ENCODE peak calls at places on chromosomes 12 and 14, in seven cellular contexts. One of them, this sample, is unnamed.
A peak's percentile ranks its signal among the peaks of the same experiment; 100 is the strongest.

GRCh38 chr12:122187466-122187865 is 4.5 kb downstream of the LRRC43 start:
- DNase-seq in Karpas-422: no peak
- DNase-seq in neural progenitor cell: no peak
- DNase-seq in neuronal stem cell: no peak
- DNase-seq in GM23248: no peak
- DNase-seq in IMR-90: no peak
- DNase-seq in DND-41: no peak
- DNase-seq in this sample: no peak

GRCh38 chr12:107992870-107993451 is 136.1 kb upstream of the WSCD2 start:
- DNase-seq in Karpas-422: peak; percentile 67
- DNase-seq in neural progenitor cell: peak; percentile 83
- DNase-seq in neuronal stem cell: peak; percentile 35
- DNase-seq in GM23248: peak; percentile 58
- DNase-seq in IMR-90: peak; percentile 18
- DNase-seq in DND-41: peak; percentile 20
- DNase-seq in this sample: peak; percentile 51

GRCh38 chr12:114750905-114751304 is 66.9 kb upstream of the TBX3 start:
- DNase-seq in Karpas-422: no peak
- DNase-seq in neural progenitor cell: no peak
- DNase-seq in neuronal stem cell: no peak
- DNase-seq in GM23248: no peak
- DNase-seq in IMR-90: no peak
- DNase-seq in DND-41: no peak
- DNase-seq in this sample: no peak

GRCh38 chr12:6819069-6820030 is 2.3 kb upstream of the GPR162 start:
- DNase-seq in Karpas-422: no peak
- DNase-seq in neural progenitor cell: no peak
- DNase-seq in neuronal stem cell: no peak
- DNase-seq in GM23248: no peak
- DNase-seq in IMR-90: no peak
- DNase-seq in DND-41: no peak
- DNase-seq in this sample: no peak

GRCh38 chr14:104604461-104605449 is at the start of gene TMEM179:
- DNase-seq in Karpas-422: no peak
- DNase-seq in neural progenitor cell: peak; percentile 93
- DNase-seq in neuronal stem cell: peak; percentile 80
- DNase-seq in GM23248: peak; percentile 35
- DNase-seq in IMR-90: peak; percentile 4
- DNase-seq in DND-41: no peak
- DNase-seq in this sample: peak; percentile 81

GRCh38 chr14:93108105-93108504 is 7.6 kb downstream of the ITPK1 start:
- DNase-seq in Karpas-422: no peak
- DNase-seq in neural progenitor cell: no peak
- DNase-seq in neuronal stem cell: no peak
- DNase-seq in GM23248: no peak
- DNase-seq in IMR-90: no peak
- DNase-seq in DND-41: no peak
- DNase-seq in this sample: no peak

GRCh38 chr12:111467092-111467861 is 61.6 kb downstream of the SH2B3 start:
- DNase-seq in Karpas-422: no peak
- DNase-seq in neural progenitor cell: no peak
- DNase-seq in neuronal stem cell: no peak
- DNase-seq in GM23248: peak; percentile 67
- DNase-seq in IMR-90: peak; percentile 65
- DNase-seq in DND-41: no peak
- DNase-seq in this sample: no peak

GRCh38 chr12:68189766-68190700 is 30.5 kb upstream of the IFNG start:
- DNase-seq in Karpas-422: no peak
- DNase-seq in neural progenitor cell: no peak
- DNase-seq in neuronal stem cell: no peak
- DNase-seq in GM23248: peak; percentile 70
- DNase-seq in IMR-90: peak; percentile 8
- DNase-seq in DND-41: peak; percentile 43
- DNase-seq in this sample: no peak

GRCh38 chr14:41385787-41386186 is 220.9 kb upstream of the LRFN5 start:
- DNase-seq in Karpas-422: no peak
- DNase-seq in neural progenitor cell: no peak
- DNase-seq in neuronal stem cell: no peak
- DNase-seq in GM23248: no peak
- DNase-seq in IMR-90: no peak
- DNase-seq in DND-41: no peak
- DNase-seq in this sample: no peak

GRCh38 chr14:24103451-24103850 is 9.3 kb downstream of the PCK2 start:
- DNase-seq in Karpas-422: no peak
- DNase-seq in neural progenitor cell: no peak
- DNase-seq in neuronal stem cell: no peak
- DNase-seq in GM23248: no peak
- DNase-seq in IMR-90: no peak
- DNase-seq in DND-41: no peak
- DNase-seq in this sample: no peak

GRCh38 chr12:24380122-24380521 is 430.7 kb upstream of the SOX5 start:
- DNase-seq in Karpas-422: no peak
- DNase-seq in neural progenitor cell: peak; percentile 81
- DNase-seq in neuronal stem cell: peak; percentile 58
- DNase-seq in GM23248: no peak
- DNase-seq in IMR-90: peak; percentile 27
- DNase-seq in DND-41: no peak
- DNase-seq in this sample: no peak

GRCh38 chr14:20667957-20668356 is 16.4 kb upstream of the RNASE4 start:
- DNase-seq in Karpas-422: no peak
- DNase-seq in neural progenitor cell: no peak
- DNase-seq in neuronal stem cell: no peak
- DNase-seq in GM23248: no peak
- DNase-seq in IMR-90: no peak
- DNase-seq in DND-41: no peak
- DNase-seq in this sample: no peak

GRCh38 chr12:89439946-89440345 is 84.7 kb downstream of the GALNT4 start:
- DNase-seq in Karpas-422: no peak
- DNase-seq in neural progenitor cell: no peak
- DNase-seq in neuronal stem cell: no peak
- DNase-seq in GM23248: peak; percentile 79
- DNase-seq in IMR-90: peak; percentile 86
- DNase-seq in DND-41: no peak
- DNase-seq in this sample: no peak

GRCh38 chr12:46547421-46548340 is 175.1 kb upstream of the SLC38A2 start:
- DNase-seq in Karpas-422: no peak
- DNase-seq in neural progenitor cell: no peak
- DNase-seq in neuronal stem cell: no peak
- DNase-seq in GM23248: peak; percentile 29
- DNase-seq in IMR-90: no peak
- DNase-seq in DND-41: no peak
- DNase-seq in this sample: no peak

GRCh38 chr12:131834798-131835615 is 6.8 kb downstream of the MMP17 start:
- DNase-seq in Karpas-422: no peak
- DNase-seq in neural progenitor cell: no peak
- DNase-seq in neuronal stem cell: no peak
- DNase-seq in GM23248: no peak
- DNase-seq in IMR-90: no peak
- DNase-seq in DND-41: no peak
- DNase-seq in this sample: no peak

GRCh38 chr14:30527196-30527595 is 31.8 kb upstream of the G2E3 start:
- DNase-seq in Karpas-422: no peak
- DNase-seq in neural progenitor cell: no peak
- DNase-seq in neuronal stem cell: no peak
- DNase-seq in GM23248: no peak
- DNase-seq in IMR-90: no peak
- DNase-seq in DND-41: peak; percentile 7
- DNase-seq in this sample: no peak

GRCh38 chr14:30519961-30520360 is 39.0 kb upstream of the G2E3 start:
- DNase-seq in Karpas-422: no peak
- DNase-seq in neural progenitor cell: no peak
- DNase-seq in neuronal stem cell: no peak
- DNase-seq in GM23248: no peak
- DNase-seq in IMR-90: no peak
- DNase-seq in DND-41: no peak
- DNase-seq in this sample: no peak

GRCh38 chr14:30518867-30519266 is 40.1 kb upstream of the G2E3 start:
- DNase-seq in Karpas-422: no peak
- DNase-seq in neural progenitor cell: no peak
- DNase-seq in neuronal stem cell: no peak
- DNase-seq in GM23248: no peak
- DNase-seq in IMR-90: no peak
- DNase-seq in DND-41: no peak
- DNase-seq in this sample: no peak

GRCh38 chr14:30525833-30526232 is 33.1 kb upstream of the G2E3 start:
- DNase-seq in Karpas-422: no peak
- DNase-seq in neural progenitor cell: no peak
- DNase-seq in neuronal stem cell: no peak
- DNase-seq in GM23248: peak; percentile 40
- DNase-seq in IMR-90: peak; percentile 14
- DNase-seq in DND-41: no peak
- DNase-seq in this sample: no peak

DNA sequence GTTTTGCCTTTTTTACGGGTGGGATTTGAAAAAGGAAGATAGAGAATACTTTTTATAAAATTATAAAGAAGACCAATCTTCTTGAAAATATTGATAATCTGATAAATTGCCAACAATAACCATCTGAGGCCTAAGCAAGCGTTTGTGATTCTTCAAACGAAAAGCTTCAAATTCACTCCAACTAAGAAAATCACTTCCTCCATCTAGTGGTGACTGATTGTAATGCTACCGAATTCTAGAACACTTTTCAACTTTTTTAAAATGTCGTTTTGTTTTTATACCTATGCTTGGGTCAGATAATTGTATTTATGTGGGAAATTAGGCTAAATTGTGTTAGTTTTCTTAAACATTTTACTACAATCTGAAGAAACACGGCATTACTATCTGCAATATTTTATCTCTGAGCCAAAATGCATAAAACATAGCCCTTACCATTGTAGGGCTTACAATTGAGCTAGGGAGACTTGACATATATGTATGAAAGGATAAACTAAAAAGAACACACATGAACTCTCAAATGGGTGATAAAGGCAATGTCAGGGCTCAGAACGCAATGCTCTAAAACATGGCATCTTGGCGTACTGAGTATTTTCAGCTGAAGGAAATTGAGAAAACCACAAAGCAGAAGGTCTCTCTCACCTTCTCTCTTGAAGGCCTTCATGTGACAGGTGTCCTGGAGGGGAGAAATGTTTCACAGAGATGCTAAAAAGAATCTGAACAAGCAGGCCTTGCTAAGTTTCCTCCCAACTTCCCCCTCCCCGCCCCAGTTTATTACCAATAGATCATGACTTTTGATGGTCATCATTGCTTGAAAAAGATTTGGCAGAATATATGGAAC is 36.8 kb upstream of the G2E3 start:
- DNase-seq in Karpas-422: peak; percentile 88
- DNase-seq in neural progenitor cell: peak; percentile 37
- DNase-seq in neuronal stem cell: peak; percentile 20
- DNase-seq in GM23248: peak; percentile 58
- DNase-seq in IMR-90: peak; percentile 51
- DNase-seq in DND-41: no peak
- DNase-seq in this sample: peak; percentile 49
- H2AFZ ChIP-seq in Karpas-422: no peak overlapping the region
- H2AFZ ChIP-seq in neural progenitor cell: no peak overlapping the region
- H2AFZ ChIP-seq in neuronal stem cell: no peak overlapping the region
- H2AFZ ChIP-seq in GM23248: peak overlapping the region; percentile 52
- H2AFZ ChIP-seq in IMR-90: no peak overlapping the region
- H2AFZ ChIP-seq in DND-41: no peak overlapping the region
- H2AFZ ChIP-seq in this sample: no peak overlapping the region

DNA sequence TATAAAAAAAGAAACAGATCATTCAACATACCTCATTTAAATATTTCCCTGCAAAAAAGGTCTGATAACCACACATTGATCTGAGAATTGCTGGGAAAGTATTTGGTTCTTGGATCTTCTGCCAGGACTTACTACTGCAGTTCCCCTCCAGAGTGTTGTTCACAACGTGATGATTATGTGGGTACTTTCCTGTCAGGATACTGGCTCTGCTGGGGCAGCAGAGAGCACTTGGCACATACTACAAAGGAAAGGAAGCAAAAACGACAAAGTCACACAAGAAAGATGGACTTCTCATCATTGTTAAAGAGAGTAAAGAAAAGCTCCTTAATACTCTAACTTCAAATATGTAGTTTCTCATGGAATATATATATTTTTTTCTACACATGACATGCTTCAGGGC is 11.5 kb downstream of the GNS start:
- DNase-seq in Karpas-422: no peak
- DNase-seq in neural progenitor cell: no peak
- DNase-seq in neuronal stem cell: no peak
- DNase-seq in GM23248: peak; percentile 6
- DNase-seq in IMR-90: no peak
- DNase-seq in DND-41: no peak
- DNase-seq in this sample: no peak
- H2AFZ ChIP-seq in Karpas-422: no peak overlapping the region
- H2AFZ ChIP-seq in neural progenitor cell: no peak overlapping the region
- H2AFZ ChIP-seq in neuronal stem cell: no peak overlapping the region
- H2AFZ ChIP-seq in GM23248: no peak overlapping the region
- H2AFZ ChIP-seq in IMR-90: no peak overlapping the region
- H2AFZ ChIP-seq in DND-41: no peak overlapping the region
- H2AFZ ChIP-seq in this sample: no peak overlapping the region

GRCh38 chr12:123752046-123752445 is 10.1 kb upstream of the DNAH10 start:
- DNase-seq in Karpas-422: no peak
- DNase-seq in neural progenitor cell: no peak
- DNase-seq in neuronal stem cell: no peak
- DNase-seq in GM23248: no peak
- DNase-seq in IMR-90: no peak
- DNase-seq in DND-41: no peak
- DNase-seq in this sample: no peak

GRCh38 chr12:123754041-123754757 is 7.9 kb upstream of the DNAH10 start:
- DNase-seq in Karpas-422: no peak
- DNase-seq in neural progenitor cell: no peak
- DNase-seq in neuronal stem cell: no peak
- DNase-seq in GM23248: no peak
- DNase-seq in IMR-90: no peak
- DNase-seq in DND-41: no peak
- DNase-seq in this sample: no peak

GRCh38 chr12:123762715-123763052 is 583 bp downstream of the DNAH10 start:
- DNase-seq in Karpas-422: no peak
- DNase-seq in neural progenitor cell: no peak
- DNase-seq in neuronal stem cell: no peak
- DNase-seq in GM23248: no peak
- DNase-seq in IMR-90: no peak
- DNase-seq in DND-41: no peak
- DNase-seq in this sample: no peak

GRCh38 chr12:123761841-123762714 is at the start of gene DNAH10:
- DNase-seq in Karpas-422: peak; percentile 69
- DNase-seq in neural progenitor cell: peak; percentile 92
- DNase-seq in neuronal stem cell: peak; percentile 69
- DNase-seq in GM23248: peak; percentile 52
- DNase-seq in IMR-90: no peak
- DNase-seq in DND-41: no peak
- DNase-seq in this sample: no peak

GRCh38 chr12:123757555-123757954 is 4.5 kb upstream of the DNAH10 start:
- DNase-seq in Karpas-422: no peak
- DNase-seq in neural progenitor cell: no peak
- DNase-seq in neuronal stem cell: no peak
- DNase-seq in GM23248: peak; percentile 41
- DNase-seq in IMR-90: peak; percentile 89
- DNase-seq in DND-41: no peak
- DNase-seq in this sample: no peak
- H2AFZ ChIP-seq in Karpas-422: no peak overlapping the region
- H2AFZ ChIP-seq in neural progenitor cell: no peak overlapping the region
- H2AFZ ChIP-seq in neuronal stem cell: no peak overlapping the region
- H2AFZ ChIP-seq in GM23248: no peak overlapping the region
- H2AFZ ChIP-seq in IMR-90: peak overlapping the region; percentile 56
- H2AFZ ChIP-seq in DND-41: no peak overlapping the region
- H2AFZ ChIP-seq in this sample: no peak overlapping the region

DNA sequence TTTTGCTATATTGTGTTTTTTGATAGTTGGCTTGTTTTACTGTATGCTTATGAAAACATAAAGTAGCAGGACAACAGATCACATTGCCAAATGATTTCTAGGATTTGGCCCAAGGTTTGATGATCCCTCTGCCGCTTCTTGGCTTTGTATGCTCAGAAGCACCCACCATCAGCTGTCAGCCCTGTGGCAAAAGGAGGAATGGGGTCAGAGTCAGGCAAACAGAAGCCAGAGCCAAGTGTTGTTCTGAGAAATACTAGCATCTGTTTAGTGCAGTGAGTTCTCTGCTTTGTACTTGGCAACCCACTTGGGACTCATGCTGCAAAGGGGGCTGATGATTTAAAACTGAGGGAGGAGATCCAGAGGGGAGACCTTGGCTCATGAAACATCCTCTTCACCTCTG is 152.2 kb downstream of the PDE3A start:
- DNase-seq in Karpas-422: no peak
- DNase-seq in neural progenitor cell: no peak
- DNase-seq in neuronal stem cell: no peak
- DNase-seq in GM23248: no peak
- DNase-seq in IMR-90: no peak
- DNase-seq in DND-41: no peak
- DNase-seq in this sample: no peak
- H2AFZ ChIP-seq in Karpas-422: no peak overlapping the region
- H2AFZ ChIP-seq in neural progenitor cell: no peak overlapping the region
- H2AFZ ChIP-seq in neuronal stem cell: no peak overlapping the region
- H2AFZ ChIP-seq in GM23248: no peak overlapping the region
- H2AFZ ChIP-seq in IMR-90: no peak overlapping the region
- H2AFZ ChIP-seq in DND-41: peak overlapping the region; percentile 9
- H2AFZ ChIP-seq in this sample: no peak overlapping the region